ENCODE peak calls at places on chromosomes 3 and 15, in four cellular contexts. I is K562, Q is A549, O is HepG2. B is an unnamed sample.

GRCh38 chr3:52819936-52820335 is 10.5 kb downstream of the ITIH4 start:
- DNase-seq in Q (no peak), O (no peak), I (no peak), B (no peak)

GRCh38 chr3:50167069-50167781 is 12.1 kb downstream of the SEMA3F start:
- DNase-seq in Q (no peak), I (no peak), O (peak; percentile 68), B (no peak)

GRCh38 chr3:27279153-27279552 is 90.0 kb downstream of the NEK10 start:
- DNase-seq in O (no peak), I (no peak), Q (no peak), B (no peak)

GRCh38 chr15:25901841-25902610 is 38.9 kb upstream of the ATP10A start:
- DNase-seq in Q (no peak), I (no peak), O (no peak), B (no peak)

GRCh38 chr15:82021992-82022391 is 23.8 kb downstream of the MEX3B start:
- DNase-seq in O (no peak), I (peak; percentile 55), Q (no peak), B (no peak)

GRCh38 chr3:11198495-11198894 is 44.2 kb downstream of the HRH1 start:
- DNase-seq in Q (no peak), I (no peak), O (no peak), B (no peak)

GRCh38 chr3:61252836-61253235 is 1.6 kb upstream of the FHIT start:
- DNase-seq in I (no peak), O (no peak), Q (no peak), B (no peak)

GRCh38 chr3:66432767-66433521 is 67.9 kb downstream of the LRIG1 start:
- DNase-seq in Q (no peak), I (no peak), O (no peak), B (no peak)

GRCh38 chr3:185075547-185075946 is 77.3 kb downstream of the C3orf70 start:
- DNase-seq in O (no peak), Q (no peak), I (no peak), B (no peak)

GRCh38 chr15:80838012-80838411 is 58.8 kb downstream of the CEMIP start:
- DNase-seq in O (no peak), I (no peak), Q (no peak), B (no peak)

GRCh38 chr15:88802991-88803240 is 320 bp upstream of the ACAN start:
- DNase-seq in O (no peak), Q (no peak), I (no peak), B (no peak)

GRCh38 chr3:52176951-52177700 is 20.8 kb upstream of the ALAS1 start:
- DNase-seq in I (no peak), Q (no peak), O (peak; percentile 86), B (no peak)

GRCh38 chr3:169299129-169299528 is 364.4 kb downstream of the MECOM start:
- DNase-seq in Q (no peak), I (no peak), O (no peak), B (no peak)

GRCh38 chr3:12408984-12409383 is 75.3 kb upstream of the TSEN2 start:
- DNase-seq in O (peak; percentile 87), Q (no peak), I (no peak), B (no peak)

GRCh38 chr3:42367903-42368302 is 42.5 kb downstream of the LYZL4 start:
- DNase-seq in O (no peak), I (no peak), Q (no peak), B (no peak)

GRCh38 chr3:18389108-18389733 is 35.9 kb downstream of the SATB1 start:
- DNase-seq in O (peak; percentile 3), Q (no peak), I (peak; percentile 37), B (no peak)

GRCh38 chr3:195394700-195395099 is 48.1 kb downstream of the ACAP2 start:
- DNase-seq in Q (no peak), I (no peak), O (no peak), B (no peak)

GRCh38 chr3:75260-75659 is 121.3 kb upstream of the CHL1 start:
- DNase-seq in Q (no peak), O (no peak), I (no peak), B (no peak)

GRCh38 chr15:90828111-90828510 is 40.3 kb upstream of the FURIN start:
- DNase-seq in Q (no peak), I (no peak), O (no peak), B (no peak)

GRCh38 chr3:126491221-126492013 is 15.7 kb upstream of the ZXDC start:
- DNase-seq in Q (no peak), O (no peak), I (no peak), B (no peak)

GRCh38 chr15:31062310-31062964 is 39.1 kb downstream of the TRPM1 start:
- DNase-seq in Q (no peak), O (no peak), I (no peak), B (no peak)

GRCh38 chr15:25859838-25860645 is 3.1 kb downstream of the ATP10A start:
- DNase-seq in Q (no peak), O (no peak), I (no peak), B (no peak)

GRCh38 chr3:192850501-192850981 is 67.1 kb downstream of the MB21D2 start:
- DNase-seq in O (peak; percentile 47), Q (no peak), I (peak; percentile 5), B (no peak)

GRCh38 chr15:49741721-49742120 is 120.9 kb downstream of the DTWD1 start:
- DNase-seq in I (peak; percentile 14), O (no peak), Q (no peak), B (no peak)

GRCh38 chr3:49399467-49399866 is 12.3 kb downstream of the RHOA start:
- DNase-seq in I (peak; percentile 53), O (no peak), Q (no peak), B (no peak)

GRCh38 chr3:127808197-127808596 is 14.1 kb downstream of the MGLL start:
- DNase-seq in O (no peak), I (no peak), Q (no peak), B (no peak)

GRCh38 chr3:103965764-103966163 is 1400.9 kb upstream of the ALCAM start:
- DNase-seq in Q (no peak), O (no peak), I (no peak), B (no peak)

GRCh38 chr3:181694805-181695660 is 16.7 kb upstream of the SOX2 start:
- DNase-seq in O (no peak), I (no peak), Q (no peak), B (no peak)

GRCh38 chr3:174858353-174858752 is 781 bp upstream of the NAALADL2 start:
- DNase-seq in Q (no peak), O (no peak), I (no peak), B (no peak)

GRCh38 chr3:39064646-39065045 is 12.8 kb downstream of the WDR48 start:
- DNase-seq in Q (no peak), O (no peak), I (no peak), B (no peak)

GRCh38 chr3:183527421-183527979 is 28.0 kb downstream of the KLHL6 start:
- DNase-seq in Q (no peak), O (no peak), I (no peak), B (no peak)

GRCh38 chr15:44676676-44677075 is 13.2 kb upstream of the SPG11 start:
- DNase-seq in Q (no peak), I (no peak), O (no peak), B (no peak)

GRCh38 chr15:69974321-69974720 is 123.4 kb downstream of the TLE3 start:
- DNase-seq in O (no peak), Q (no peak), I (no peak), B (no peak)

GRCh38 chr3:165243597-165243996 is 47.4 kb upstream of the SLITRK3 start:
- DNase-seq in I (no peak), Q (no peak), O (no peak), B (no peak)

GRCh38 chr3:178310833-178311380 is 225.3 kb upstream of the KCNMB2 start:
- DNase-seq in Q (no peak), O (no peak), I (no peak), B (no peak)

GRCh38 chr3:2948882-2949281 is 161.3 kb downstream of the IL5RA start:
- DNase-seq in Q (no peak), I (no peak), O (no peak), B (no peak)

GRCh38 chr15:83282859-83283812 is 1.3 kb downstream of the BNC1 start:
- DNase-seq in O (no peak), Q (no peak), I (no peak), B (peak; percentile 73)

GRCh38 chr3:89851974-89852621 is 744.7 kb downstream of the EPHA3 start:
- DNase-seq in I (no peak), Q (no peak), O (peak; percentile 36), B (peak; percentile 63)

GRCh38 chr15:62896969-62897486 is 145.5 kb upstream of the TPM1 start:
- DNase-seq in I (peak; percentile 67), Q (peak; percentile 96), O (peak; percentile 93), B (no peak)
- TF ChIP-seq PHF8 in I (no peak), Q (no peak), O (no peak), B (no peak)

GRCh38 chr3:106719583-106719982 is 657.7 kb upstream of the CCDC54 start:
- DNase-seq in I (no peak), O (no peak), Q (no peak), B (no peak)

GRCh38 chr3:106717178-106717780 is 660.0 kb upstream of the CCDC54 start:
- DNase-seq in I (no peak), Q (no peak), O (no peak), B (no peak)

GRCh38 chr3:106720510-106720909 is 656.7 kb upstream of the CCDC54 start:
- DNase-seq in I (no peak), O (peak; percentile 1), Q (no peak), B (no peak)
- TF ChIP-seq PHF8 in I (no peak), O (no peak), Q (no peak), B (no peak)

GRCh38 chr3:154121236-154122095 is at the start of gene ARHGEF26:
- DNase-seq in I (peak; percentile 84), Q (peak; percentile 83), O (peak; percentile 44), B (peak; percentile 59)

GRCh38 chr3:154125378-154126030 is 4.3 kb downstream of the ARHGEF26 start:
- DNase-seq in I (no peak), Q (no peak), O (peak; percentile 74), B (no peak)

GRCh38 chr3:154122096-154122911 is 1.1 kb downstream of the ARHGEF26 start:
- DNase-seq in I (no peak), Q (peak; percentile 46), O (no peak), B (peak; percentile 77)

GRCh38 chr3:154120903-154121235 is 321 bp upstream of the ARHGEF26 start:
- DNase-seq in Q (no peak), I (no peak), O (no peak), B (no peak)

GRCh38 chr3:154122912-154123559 is 1.8 kb downstream of the ARHGEF26 start:
- DNase-seq in O (peak; percentile 1), I (no peak), Q (no peak), B (no peak)
- TF ChIP-seq PHF8 in O (no peak), I (no peak), Q (no peak), B (no peak)

DNA sequence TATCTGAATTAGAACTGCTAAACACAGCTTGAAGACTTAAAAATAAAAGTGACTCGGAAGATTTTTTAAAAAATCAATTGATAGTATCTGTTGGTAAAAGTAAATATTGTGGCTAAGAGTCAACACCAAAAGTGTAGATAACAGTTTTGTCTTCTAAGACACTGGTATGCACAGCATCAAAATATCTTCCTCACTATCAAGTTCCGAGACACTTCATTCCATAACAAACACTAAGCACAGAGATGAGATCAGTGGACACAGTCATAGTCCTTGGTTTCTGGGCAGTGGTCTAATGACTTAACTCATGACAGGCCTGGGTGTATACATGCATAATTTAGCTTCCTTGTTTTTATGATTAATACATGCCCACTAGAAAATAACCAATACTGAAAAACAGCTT is 63.2 kb downstream of the PXYLP1 start:
- DNase-seq in O (no peak), I (peak; percentile 30), Q (peak; percentile 30), B (no peak)
- TF ChIP-seq PHF8 in O (no peak), I (no peak), Q (no peak), B (no peak)

B was measured in H1.